ENCODE peak calls at places on chromosomes 3 and 15, in four cellular contexts. One of them, this sample, is unnamed.

GRCh38 chr3:35908366-35909232 is 269.3 kb downstream of the ARPP21 start:
- DNase-seq in GM12878: peak
- DNase-seq in HepG2: peak
- DNase-seq in K562: peak
- DNase-seq in this sample: peak

GRCh38 chr15:78177447-78177873 is 28.3 kb downstream of the IDH3A start:
- DNase-seq in HepG2: peak
- DNase-seq in GM12878: no peak
- DNase-seq in K562: peak
- DNase-seq in this sample: peak

GRCh38 chr3:36875397-36875796 is 69.5 kb downstream of the TRANK1 start:
- DNase-seq in GM12878: no peak
- DNase-seq in K562: no peak
- DNase-seq in HepG2: no peak
- DNase-seq in this sample: no peak

GRCh38 chr3:160886421-160886820 is 130.4 kb downstream of the PPM1L start:
- DNase-seq in K562: no peak
- DNase-seq in HepG2: no peak
- DNase-seq in GM12878: peak
- DNase-seq in this sample: no peak

GRCh38 chr3:72165337-72165736 is 380.4 kb upstream of the PROK2 start:
- DNase-seq in GM12878: no peak
- DNase-seq in K562: no peak
- DNase-seq in HepG2: no peak
- DNase-seq in this sample: no peak

GRCh38 chr15:40098489-40099261 is 10.0 kb downstream of the BMF start:
- DNase-seq in HepG2: peak
- DNase-seq in GM12878: peak
- DNase-seq in K562: peak
- DNase-seq in this sample: peak

GRCh38 chr3:119934250-119934649 is 152.3 kb downstream of the NR1I2 start:
- DNase-seq in HepG2: no peak
- DNase-seq in GM12878: no peak
- DNase-seq in K562: no peak
- DNase-seq in this sample: no peak

GRCh38 chr3:82506204-82506603 is 744.8 kb upstream of the GBE1 start:
- DNase-seq in HepG2: no peak
- DNase-seq in GM12878: no peak
- DNase-seq in K562: no peak
- DNase-seq in this sample: no peak

GRCh38 chr3:37141676-37142075 is 32.7 kb downstream of the LRRFIP2 start:
- DNase-seq in HepG2: no peak
- DNase-seq in GM12878: no peak
- DNase-seq in K562: no peak
- DNase-seq in this sample: no peak

GRCh38 chr3:127754411-127755304 is 67.7 kb downstream of the MGLL start:
- DNase-seq in GM12878: peak
- DNase-seq in HepG2: no peak
- DNase-seq in K562: no peak
- DNase-seq in this sample: no peak

GRCh38 chr15:34233614-34234013 is 8.8 kb downstream of the EMC4 start:
- DNase-seq in GM12878: no peak
- DNase-seq in HepG2: no peak
- DNase-seq in K562: no peak
- DNase-seq in this sample: no peak

GRCh38 chr15:52161406-52161966 is 29.7 kb downstream of the GNB5 start:
- DNase-seq in GM12878: no peak
- DNase-seq in HepG2: no peak
- DNase-seq in K562: no peak
- DNase-seq in this sample: no peak

GRCh38 chr3:126267169-126267975 is 87.0 kb upstream of the ALDH1L1 start:
- DNase-seq in GM12878: no peak
- DNase-seq in HepG2: peak
- DNase-seq in K562: no peak
- DNase-seq in this sample: peak

GRCh38 chr3:129587559-129588210 is 18.8 kb downstream of the PLXND1 start:
- DNase-seq in K562: no peak
- DNase-seq in GM12878: no peak
- DNase-seq in HepG2: no peak
- DNase-seq in this sample: no peak

GRCh38 chr3:184795493-184796198 is 16.3 kb upstream of the VPS8 start:
- DNase-seq in K562: peak
- DNase-seq in HepG2: no peak
- DNase-seq in GM12878: no peak
- DNase-seq in this sample: no peak

GRCh38 chr3:134337071-134337482 is 37.2 kb downstream of the AMOTL2 start:
- DNase-seq in HepG2: no peak
- DNase-seq in K562: no peak
- DNase-seq in GM12878: no peak
- DNase-seq in this sample: no peak

GRCh38 chr15:68209735-68210408 is 4.7 kb upstream of the CALML4 start:
- DNase-seq in HepG2: no peak
- DNase-seq in K562: no peak
- DNase-seq in GM12878: no peak
- DNase-seq in this sample: no peak

GRCh38 chr3:120678984-120679383 is 3.1 kb downstream of the HGD start:
- DNase-seq in K562: no peak
- DNase-seq in GM12878: no peak
- DNase-seq in HepG2: no peak
- DNase-seq in this sample: peak

GRCh38 chr15:82137261-82137660 is 91.4 kb upstream of the MEX3B start:
- DNase-seq in K562: no peak
- DNase-seq in GM12878: no peak
- DNase-seq in HepG2: no peak
- DNase-seq in this sample: no peak

GRCh38 chr3:69204315-69204957 is 82.0 kb upstream of the LMOD3 start:
- DNase-seq in HepG2: peak
- DNase-seq in GM12878: peak
- DNase-seq in K562: no peak
- DNase-seq in this sample: no peak
- TF ChIP-seq JUND in HepG2: no peak
- TF ChIP-seq JUND in GM12878: peak
- TF ChIP-seq JUND in K562: no peak
- TF ChIP-seq JUND in this sample: no peak

GRCh38 chr15:91967935-91968605 is 114.6 kb downstream of the SLCO3A1 start:
- DNase-seq in K562: no peak
- DNase-seq in GM12878: no peak
- DNase-seq in HepG2: no peak
- DNase-seq in this sample: no peak
- TF ChIP-seq JUND in K562: no peak
- TF ChIP-seq JUND in GM12878: no peak
- TF ChIP-seq JUND in HepG2: no peak
- TF ChIP-seq JUND in this sample: no peak

DNA sequence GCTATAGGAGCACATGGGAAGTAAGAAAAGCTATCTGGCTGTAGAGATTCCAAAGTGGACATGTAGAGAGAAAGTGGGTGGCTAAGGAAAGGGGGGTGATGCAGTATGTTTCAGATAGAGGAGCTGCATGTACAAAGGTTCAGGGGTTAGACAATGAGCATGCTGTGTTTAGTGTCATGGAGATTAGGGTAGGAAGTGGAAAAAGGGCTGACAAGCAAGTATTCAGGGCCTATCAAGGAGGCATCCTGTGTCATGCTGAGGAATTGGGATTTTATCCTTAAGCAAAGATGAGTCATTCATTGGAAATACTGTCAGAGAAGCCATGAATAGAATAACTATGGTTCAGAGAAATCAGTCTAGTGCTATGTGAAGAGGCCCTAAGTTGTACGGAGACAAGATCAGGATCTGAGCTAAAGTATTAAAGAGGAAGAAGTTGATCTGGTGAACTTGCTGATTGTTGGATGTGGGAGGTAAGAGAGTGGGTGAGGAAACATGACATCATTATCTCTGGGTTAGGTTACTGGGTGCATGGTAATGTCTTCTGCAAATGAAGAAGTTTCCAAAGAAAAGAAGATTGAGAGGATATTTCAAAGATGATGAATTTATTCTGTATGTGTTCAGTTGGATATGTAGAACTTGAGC is 176.7 kb upstream of the GOLIM4 start:
- DNase-seq in GM12878: no peak
- DNase-seq in K562: no peak
- DNase-seq in HepG2: no peak
- DNase-seq in this sample: no peak
- TF ChIP-seq JUND in GM12878: no peak
- TF ChIP-seq JUND in K562: no peak
- TF ChIP-seq JUND in HepG2: no peak
- TF ChIP-seq JUND in this sample: no peak

GRCh38 chr3:46214751-46215352 is 6.7 kb upstream of the CCR1 start:
- DNase-seq in GM12878: no peak
- DNase-seq in HepG2: no peak
- DNase-seq in K562: peak
- DNase-seq in this sample: peak
- TF ChIP-seq JUND in GM12878: no peak
- TF ChIP-seq JUND in HepG2: no peak
- TF ChIP-seq JUND in K562: no peak
- TF ChIP-seq JUND in this sample: no peak

GRCh38 chr3:51720292-51721061 is 13.6 kb downstream of the GRM2 start:
- DNase-seq in K562: no peak
- DNase-seq in GM12878: no peak
- DNase-seq in HepG2: no peak
- DNase-seq in this sample: no peak

GRCh38 chr3:51719413-51720025 is 12.7 kb downstream of the GRM2 start:
- DNase-seq in HepG2: no peak
- DNase-seq in K562: no peak
- DNase-seq in GM12878: no peak
- DNase-seq in this sample: no peak

GRCh38 chr3:51717446-51717845 is 10.6 kb downstream of the GRM2 start:
- DNase-seq in GM12878: no peak
- DNase-seq in HepG2: no peak
- DNase-seq in K562: no peak
- DNase-seq in this sample: no peak

GRCh38 chr3:51717947-51718346 is 11.1 kb downstream of the GRM2 start:
- DNase-seq in K562: no peak
- DNase-seq in HepG2: no peak
- DNase-seq in GM12878: no peak
- DNase-seq in this sample: no peak

DNA sequence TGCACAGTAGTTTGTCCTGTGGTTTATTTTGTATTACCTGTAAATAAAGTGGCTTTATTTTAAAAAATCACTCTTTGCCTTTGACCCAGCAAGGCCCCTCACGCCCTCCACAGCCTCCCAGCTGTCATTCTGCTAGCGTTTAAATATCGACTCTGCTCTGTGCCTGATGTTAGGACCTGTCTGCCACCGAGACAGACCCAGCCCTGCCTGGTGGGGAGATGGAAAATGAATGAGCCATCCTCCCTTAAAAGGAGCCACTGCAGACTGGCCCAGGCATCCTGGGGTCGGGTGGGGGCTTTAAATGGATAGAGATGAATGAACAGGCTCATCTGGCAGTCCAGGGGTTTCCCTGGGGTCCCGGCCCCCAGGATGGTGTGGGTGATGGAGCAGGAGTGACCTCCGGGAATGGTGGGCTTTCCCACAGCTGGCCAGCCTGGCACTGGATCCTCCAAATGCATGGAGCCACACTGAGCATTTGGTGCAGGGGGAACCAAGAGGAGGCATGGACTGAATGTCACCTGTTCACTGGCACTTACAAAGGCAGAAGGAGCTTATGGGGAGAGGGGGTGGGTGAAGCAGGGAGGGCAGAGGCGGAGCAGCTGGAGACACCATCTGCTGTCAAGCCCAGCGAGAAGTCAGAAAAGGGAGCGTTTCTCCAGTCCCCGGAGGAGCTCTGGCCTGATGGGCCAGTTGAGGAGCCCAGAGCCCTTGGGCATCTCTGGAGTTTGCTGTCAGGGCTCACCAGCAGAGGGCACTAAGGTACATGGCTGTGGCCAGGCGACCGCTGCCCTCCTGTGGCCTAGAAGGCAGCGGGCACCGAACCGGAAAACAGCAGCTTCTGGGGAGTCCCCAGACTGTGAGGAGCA is 11.9 kb downstream of the GRM2 start:
- DNase-seq in K562: peak
- DNase-seq in HepG2: peak
- DNase-seq in GM12878: peak
- DNase-seq in this sample: peak
- TF ChIP-seq JUND in K562: no peak
- TF ChIP-seq JUND in HepG2: no peak
- TF ChIP-seq JUND in GM12878: no peak
- TF ChIP-seq JUND in this sample: no peak

GRCh38 chr3:191328383-191328962 is 721 bp upstream of the CCDC50 start:
- DNase-seq in GM12878: no peak
- DNase-seq in HepG2: no peak
- DNase-seq in K562: peak
- DNase-seq in this sample: no peak

GRCh38 chr3:191328963-191329653 is at the start of gene CCDC50:
- DNase-seq in HepG2: peak
- DNase-seq in GM12878: no peak
- DNase-seq in K562: peak
- DNase-seq in this sample: peak

GRCh38 chr3:191330309-191330712 is at the start of gene UTS2B:
- DNase-seq in GM12878: no peak
- DNase-seq in K562: peak
- DNase-seq in HepG2: peak
- DNase-seq in this sample: no peak

GRCh38 chr3:191331443-191331842 is 1.1 kb upstream of the UTS2B start:
- DNase-seq in HepG2: no peak
- DNase-seq in GM12878: no peak
- DNase-seq in K562: no peak
- DNase-seq in this sample: no peak

DNA sequence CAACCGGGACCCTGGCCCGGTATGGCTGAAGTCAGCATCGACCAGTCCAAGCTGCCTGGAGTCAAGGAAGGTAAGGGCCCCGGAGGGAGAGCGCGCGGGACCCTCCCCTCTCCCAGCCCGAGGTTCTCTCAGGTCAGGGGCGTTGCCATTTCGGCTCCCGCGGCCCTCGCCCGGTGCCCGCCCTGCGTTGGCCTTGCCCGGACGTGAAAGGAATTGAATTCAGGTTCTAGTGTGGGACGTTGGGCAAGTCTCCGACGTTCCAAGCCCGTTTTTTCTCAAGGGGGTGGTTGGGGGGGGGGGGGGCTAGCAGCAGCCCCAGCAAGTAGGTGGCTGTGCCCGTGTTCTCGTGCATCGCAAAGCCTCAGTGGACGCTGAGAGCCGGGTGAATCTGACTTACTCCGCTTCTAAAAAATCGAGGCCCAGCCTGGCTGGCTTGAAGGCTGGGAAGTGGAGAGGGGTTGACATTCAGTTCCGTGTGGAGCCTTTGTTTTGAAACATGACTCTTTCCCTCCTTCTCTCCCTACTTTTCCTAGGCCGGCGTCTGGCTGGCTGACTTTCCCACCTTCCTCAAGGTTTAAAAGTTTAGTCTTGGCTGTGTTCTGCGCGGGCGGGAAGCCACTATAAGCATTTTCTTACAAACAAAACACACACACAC is 545 bp downstream of the UTS2B start:
- DNase-seq in GM12878: no peak
- DNase-seq in HepG2: peak
- DNase-seq in K562: peak
- DNase-seq in this sample: peak
- TF ChIP-seq JUND in GM12878: no peak
- TF ChIP-seq JUND in HepG2: no peak
- TF ChIP-seq JUND in K562: no peak
- TF ChIP-seq JUND in this sample: no peak

GRCh38 chr3:32283304-32283703 is 44.8 kb downstream of the CMTM8 start:
- DNase-seq in K562: no peak
- DNase-seq in HepG2: no peak
- DNase-seq in GM12878: no peak
- DNase-seq in this sample: no peak
- TF ChIP-seq JUND in K562: no peak
- TF ChIP-seq JUND in HepG2: no peak
- TF ChIP-seq JUND in GM12878: no peak
- TF ChIP-seq JUND in this sample: no peak

GRCh38 chr3:9395570-9396300 is 1.7 kb upstream of the SETD5 start:
- DNase-seq in GM12878: no peak
- DNase-seq in HepG2: no peak
- DNase-seq in K562: no peak
- DNase-seq in this sample: no peak
- TF ChIP-seq JUND in GM12878: no peak
- TF ChIP-seq JUND in HepG2: no peak
- TF ChIP-seq JUND in K562: no peak
- TF ChIP-seq JUND in this sample: no peak

This sample was measured in T47D.